ENCODE peak calls at places on chromosomes 4 and X, in four cellular contexts. N is K562, H is HepG2, A is GM12878. Q is an unnamed sample.

GRCh38 chr4:77201857-77202256 is 44.9 kb downstream of the CCNG2 start:
- DNase-seq in N (no peak), H (no peak), A (no peak), Q (no peak)

GRCh38 chr4:187961961-187962360 is 33.6 kb upstream of the ZFP42 start:
- DNase-seq in N (no peak), H (no peak), A (no peak), Q (no peak)

GRCh38 chrX:133813991-133814390 is 171.4 kb downstream of the GPC3 start:
- DNase-seq in N (no peak), H (no peak), A (no peak), Q (no peak)

GRCh38 chr4:88352062-88352461 is 26.6 kb upstream of the HERC6 start:
- DNase-seq in N (no peak), H (no peak), A (no peak), Q (peak)

GRCh38 chr4:53483250-53483649 is 105.8 kb downstream of the FIP1L1 start:
- DNase-seq in N (no peak), H (no peak), A (no peak), Q (no peak)

GRCh38 chr4:79661196-79661595 is 253.2 kb upstream of the GK2 start:
- DNase-seq in N (no peak), H (no peak), A (no peak), Q (no peak)

GRCh38 chrX:45485682-45486081 is 285.0 kb upstream of the DIPK2B start:
- DNase-seq in N (no peak), H (no peak), A (no peak), Q (no peak)

GRCh38 chr4:70908993-70909556 is 6.9 kb downstream of the MOB1B start:
- DNase-seq in N (no peak), H (no peak), A (no peak), Q (no peak)

GRCh38 chr4:164357957-164358356 is 396.0 kb upstream of the SMIM31 start:
- DNase-seq in N (no peak), H (no peak), A (no peak), Q (no peak)

GRCh38 chrX:82087699-82088098 is 885.8 kb downstream of the SH3BGRL start:
- DNase-seq in N (no peak), H (no peak), A (no peak), Q (no peak)

GRCh38 chr4:24980064-24980690 is 50.6 kb downstream of the LGI2 start:
- DNase-seq in N (peak), H (peak), A (peak), Q (peak)

GRCh38 chr4:145909331-145909730 is 29.3 kb downstream of the ZNF827 start:
- DNase-seq in N (peak), H (no peak), A (no peak), Q (peak)

GRCh38 chr4:120066182-120066524 is 495 bp downstream of the MAD2L1 start:
- DNase-seq in N (peak), H (peak), A (no peak), Q (peak)

GRCh38 chr4:174119051-174119450 is 164.4 kb downstream of the FBXO8 start:
- DNase-seq in N (no peak), H (no peak), A (no peak), Q (peak)

GRCh38 chr4:135365065-135365464 is 1163.5 kb upstream of the PABPC4L start:
- DNase-seq in N (no peak), H (no peak), A (no peak), Q (no peak)

GRCh38 chr4:99572527-99573240 is 1.9 kb upstream of the MTTP start:
- DNase-seq in N (no peak), H (no peak), A (no peak), Q (no peak)

GRCh38 chrX:39759526-39760224 is 338.1 kb downstream of the BCOR start:
- DNase-seq in N (no peak), H (no peak), A (no peak), Q (peak)

GRCh38 chr4:25107827-25108516 is 52.3 kb downstream of the SEPSECS start:
- DNase-seq in N (no peak), H (peak), A (no peak), Q (no peak)

GRCh38 chr4:10207116-10207515 is 90.5 kb upstream of the WDR1 start:
- DNase-seq in N (no peak), H (no peak), A (no peak), Q (no peak)

GRCh38 chrX:136789856-136790255 is 9.1 kb upstream of the ARHGEF6 start:
- DNase-seq in N (no peak), H (no peak), A (no peak), Q (no peak)

GRCh38 chr4:9904976-9905587 is 116.2 kb downstream of the SLC2A9 start:
- DNase-seq in N (no peak), H (no peak), A (no peak), Q (no peak)

GRCh38 chr4:6988016-6988715 is 55.0 kb upstream of the TADA2B start:
- DNase-seq in N (peak), H (no peak), A (no peak), Q (no peak)
- H3K4me3 ChIP-seq in N (peak), H (peak), A (peak), Q (peak)

DNA sequence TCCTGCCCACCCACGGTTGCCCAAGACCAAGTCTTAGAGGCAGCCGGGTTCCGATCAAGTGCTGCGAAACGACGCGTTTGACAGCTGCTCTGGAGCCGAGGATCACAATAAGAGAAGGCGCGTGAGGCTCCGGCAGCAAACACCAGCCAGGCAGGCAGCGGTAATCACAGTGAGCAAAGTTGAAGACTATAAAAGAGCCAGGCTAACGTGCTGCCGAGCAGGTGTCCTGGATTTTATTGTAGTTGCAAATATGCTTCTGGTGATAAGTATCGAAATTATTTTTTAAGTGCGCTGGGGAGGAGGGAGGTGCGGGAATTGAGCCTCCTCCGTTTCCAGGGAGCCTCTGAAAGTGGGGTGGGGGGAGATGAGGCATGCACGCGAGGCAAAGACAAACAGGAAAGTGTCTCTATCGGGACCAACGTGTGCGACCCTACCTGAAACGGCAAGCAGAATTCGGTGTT is 597 bp downstream of the GABRA2 start:
- DNase-seq in N (no peak), H (peak), A (no peak), Q (no peak)
- TF ChIP-seq RAD21 in N (no peak), H (no peak), A (no peak), Q (no peak)

GRCh38 chr4:85499573-85499972 is 24.6 kb downstream of the ARHGAP24 start:
- DNase-seq in N (no peak), H (no peak), A (no peak), Q (no peak)

GRCh38 chr4:85496933-85497332 is 22.0 kb downstream of the ARHGAP24 start:
- DNase-seq in N (no peak), H (no peak), A (no peak), Q (peak)

GRCh38 chr4:85496146-85496849 is 21.3 kb downstream of the ARHGAP24 start:
- DNase-seq in N (no peak), H (no peak), A (no peak), Q (no peak)

GRCh38 chr4:85500110-85500867 is 25.3 kb downstream of the ARHGAP24 start:
- DNase-seq in N (no peak), H (no peak), A (no peak), Q (no peak)

DNA sequence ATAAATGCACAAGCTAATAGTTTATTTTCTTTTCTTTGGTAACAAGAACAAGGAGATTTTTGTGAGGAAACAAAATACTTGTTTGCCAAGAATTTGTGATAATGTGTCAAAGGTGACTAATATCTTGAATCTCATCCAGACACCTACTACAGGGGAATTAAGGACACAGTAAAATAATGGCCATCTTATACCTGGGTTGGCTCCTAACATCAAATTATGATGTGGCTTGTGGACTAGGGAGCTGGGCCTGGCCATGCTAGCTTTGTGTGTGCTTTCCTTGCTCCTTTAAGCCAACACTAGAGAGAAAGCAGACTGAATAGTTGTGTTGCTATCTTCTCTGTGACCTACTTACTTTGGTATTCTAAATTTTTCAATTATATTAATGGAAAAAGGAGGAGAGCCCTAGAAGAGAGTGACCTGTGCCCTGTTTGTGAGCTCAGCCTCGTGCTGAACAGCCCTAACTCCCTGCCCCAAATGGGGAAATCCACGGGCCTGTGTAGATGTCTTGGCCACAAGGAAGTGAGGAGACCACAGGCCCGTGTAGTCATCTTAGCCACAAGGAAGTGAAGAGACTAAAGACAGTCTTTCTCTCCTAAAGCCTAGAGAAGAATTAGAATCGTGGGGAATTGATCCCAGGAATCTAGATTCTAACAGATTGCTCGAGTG is 23.3 kb downstream of the ARHGAP24 start:
- DNase-seq in N (no peak), H (no peak), A (peak), Q (peak)
- TF ChIP-seq ESRRA in N (no peak), H (no peak), A (no peak), Q (no peak)

GRCh38 chr4:143700420-143701352 is at the start of gene FREM3:
- DNase-seq in N (no peak), H (no peak), A (no peak), Q (no peak)

GRCh38 chr4:143699331-143700059 is 980 bp downstream of the FREM3 start:
- DNase-seq in N (no peak), H (no peak), A (no peak), Q (no peak)

GRCh38 chr4:143701365-143701764 is 890 bp upstream of the FREM3 start:
- DNase-seq in N (no peak), H (no peak), A (no peak), Q (no peak)

DNA sequence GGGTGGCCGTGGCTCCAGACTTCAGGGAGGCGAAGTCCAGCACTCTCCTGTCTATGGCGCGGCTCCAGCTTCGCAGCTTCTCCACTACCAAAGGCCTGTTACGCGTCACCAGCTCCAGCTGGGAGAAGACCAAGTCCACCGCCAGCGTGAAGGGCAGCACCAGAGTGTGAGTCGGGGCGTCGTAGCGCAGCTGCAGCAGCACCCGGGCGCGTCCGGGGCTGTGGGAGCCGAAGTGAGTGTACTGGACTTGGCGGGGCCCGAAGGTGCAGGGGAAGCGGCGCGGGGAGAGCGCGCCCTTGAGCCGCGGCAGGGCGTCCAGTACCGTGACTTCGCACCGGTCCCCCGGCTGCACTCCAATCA is 435 bp downstream of the FREM3 start:
- DNase-seq in N (no peak), H (no peak), A (no peak), Q (no peak)
- H3K4me3 ChIP-seq in N (no peak), H (no peak), A (no peak), Q (no peak)

GRCh38 chrX:107448625-107449468 is 605 bp upstream of the FRMPD3 start:
- DNase-seq in N (no peak), H (no peak), A (no peak), Q (peak)

GRCh38 chrX:107450823-107451509 is 1.5 kb downstream of the FRMPD3 start:
- DNase-seq in N (peak), H (no peak), A (no peak), Q (peak)

GRCh38 chrX:107449490-107450175 is at the start of gene FRMPD3:
- DNase-seq in N (no peak), H (no peak), A (no peak), Q (no peak)

GRCh38 chrX:107451754-107452153 is 2.3 kb downstream of the FRMPD3 start:
- DNase-seq in N (no peak), H (no peak), A (no peak), Q (no peak)

DNA sequence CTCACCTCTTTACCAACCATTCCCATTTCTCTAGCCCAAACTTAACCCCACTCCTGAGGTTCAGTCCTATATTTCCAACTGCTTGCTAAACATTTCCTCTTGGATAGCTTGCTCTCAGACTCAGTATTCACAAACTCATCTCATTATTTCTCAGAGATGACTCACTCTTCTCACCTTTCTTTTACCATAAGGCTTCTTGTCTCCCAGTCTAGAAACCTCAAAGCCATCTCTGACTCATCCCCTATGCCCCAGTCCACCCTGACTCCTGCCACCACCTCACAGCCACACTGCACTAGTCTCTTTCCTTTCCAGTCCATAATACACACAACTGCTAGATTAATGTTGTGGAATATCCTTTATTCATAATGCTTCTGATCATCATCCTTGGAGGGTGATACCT is 4.8 kb downstream of the FRMPD3 start:
- DNase-seq in N (no peak), H (no peak), A (no peak), Q (no peak)
- TF ChIP-seq RAD21 in N (no peak), H (no peak), A (no peak), Q (no peak)

Q was measured in A549.